ENCODE peak calls at places on chromosomes 5 and 9, in six cellular contexts. F is GM06990, W is Panc1, E is NT2/D1, D is IMR-90, L is endodermal cell. R is an unnamed sample.

GRCh38 chr5:45639038-45639437 is 57.1 kb downstream of the HCN1 start:
- DNase-seq in F (no peak), W (no peak), E (no peak), D (no peak), L (no peak), R (no peak)

GRCh38 chr9:8365029-8365428 is 565.5 kb upstream of the DMAC1 start:
- DNase-seq in F (no peak), W (no peak), E (no peak), D (peak; percentile 76), L (no peak), R (no peak)

GRCh38 chr5:174086751-174087150 is 41.2 kb downstream of the NSG2 start:
- DNase-seq in F (no peak), W (no peak), E (no peak), D (no peak), L (no peak), R (no peak)

GRCh38 chr9:90773593-90773992 is 28.0 kb upstream of the SYK start:
- DNase-seq in F (no peak), W (no peak), E (no peak), D (no peak), L (no peak), R (no peak)

GRCh38 chr5:36928947-36929346 is 52.4 kb downstream of the NIPBL start:
- DNase-seq in F (no peak), W (no peak), E (no peak), D (peak; percentile 86), L (no peak), R (no peak)

GRCh38 chr5:55062039-55062779 is 38.2 kb downstream of the GZMK start:
- DNase-seq in F (peak; percentile 0), W (no peak), E (no peak), D (no peak), L (no peak), R (no peak)

GRCh38 chr9:99235874-99236627 is 14.0 kb downstream of the SEC61B start:
- DNase-seq in F (peak; percentile 56), W (no peak), E (no peak), D (no peak), L (no peak), R (no peak)

GRCh38 chr5:173618927-173619519 is 2.6 kb upstream of the BOD1 start:
- DNase-seq in F (no peak), W (peak; percentile 61), E (peak; percentile 32), D (peak; percentile 58), L (peak; percentile 68), R (no peak)

GRCh38 chr9:125654121-125654520 is 52.9 kb downstream of the MAPKAP1 start:
- DNase-seq in F (no peak), W (no peak), E (peak; percentile 82), D (no peak), L (no peak), R (no peak)
- H3K4me3 ChIP-seq in F (no peak overlapping the region), W (no peak overlapping the region), E (no peak overlapping the region), D (no peak overlapping the region), L (no peak overlapping the region), R (no peak overlapping the region)

GRCh38 chr5:134120386-134121138 is 6.1 kb downstream of the TCF7 start:
- DNase-seq in F (no peak), W (no peak), E (no peak), D (no peak), L (no peak), R (no peak)

GRCh38 chr5:134119720-134120119 is 5.2 kb downstream of the TCF7 start:
- DNase-seq in F (no peak), W (no peak), E (no peak), D (no peak), L (no peak), R (no peak)

GRCh38 chr5:134124289-134125194 is 10.1 kb downstream of the TCF7 start:
- DNase-seq in F (no peak), W (no peak), E (no peak), D (peak; percentile 69), L (no peak), R (peak; percentile 99)

GRCh38 chr5:134123360-134123759 is 8.9 kb downstream of the TCF7 start:
- DNase-seq in F (no peak), W (no peak), E (no peak), D (no peak), L (no peak), R (no peak)

DNA sequence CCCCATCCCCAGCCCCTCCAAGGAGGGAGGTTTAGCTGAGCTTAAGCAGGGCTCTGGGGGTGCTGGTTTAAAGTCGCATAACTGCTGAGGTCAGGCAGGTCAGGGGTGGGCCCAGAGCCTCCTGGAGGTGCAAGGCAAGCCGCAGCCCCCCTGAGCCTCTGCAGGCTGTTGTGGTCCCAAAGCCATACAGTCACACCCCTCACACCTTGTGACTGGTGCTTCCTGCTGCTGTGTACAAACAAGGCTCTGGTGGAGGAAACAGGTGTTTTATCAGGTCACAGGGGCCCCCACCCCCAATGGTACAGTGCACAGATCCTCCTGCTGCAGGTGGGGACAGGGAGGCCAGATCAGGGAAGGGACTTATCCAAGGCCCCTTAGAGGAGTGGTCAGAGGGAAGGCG is 8.0 kb downstream of the TCF7 start:
- DNase-seq in F (no peak), W (no peak), E (no peak), D (no peak), L (no peak), R (no peak)
- H3K36me3 ChIP-seq in F (peaks cover 9% of the 10 kb centered on the region), W (no peaks in the 10 kb centered on the region), E (peaks cover 46% of the 10 kb centered on the region), D (peaks cover 3% of the 10 kb centered on the region), L (peaks cover 28% of the 10 kb centered on the region), R (peaks cover 28% of the 10 kb centered on the region)

DNA sequence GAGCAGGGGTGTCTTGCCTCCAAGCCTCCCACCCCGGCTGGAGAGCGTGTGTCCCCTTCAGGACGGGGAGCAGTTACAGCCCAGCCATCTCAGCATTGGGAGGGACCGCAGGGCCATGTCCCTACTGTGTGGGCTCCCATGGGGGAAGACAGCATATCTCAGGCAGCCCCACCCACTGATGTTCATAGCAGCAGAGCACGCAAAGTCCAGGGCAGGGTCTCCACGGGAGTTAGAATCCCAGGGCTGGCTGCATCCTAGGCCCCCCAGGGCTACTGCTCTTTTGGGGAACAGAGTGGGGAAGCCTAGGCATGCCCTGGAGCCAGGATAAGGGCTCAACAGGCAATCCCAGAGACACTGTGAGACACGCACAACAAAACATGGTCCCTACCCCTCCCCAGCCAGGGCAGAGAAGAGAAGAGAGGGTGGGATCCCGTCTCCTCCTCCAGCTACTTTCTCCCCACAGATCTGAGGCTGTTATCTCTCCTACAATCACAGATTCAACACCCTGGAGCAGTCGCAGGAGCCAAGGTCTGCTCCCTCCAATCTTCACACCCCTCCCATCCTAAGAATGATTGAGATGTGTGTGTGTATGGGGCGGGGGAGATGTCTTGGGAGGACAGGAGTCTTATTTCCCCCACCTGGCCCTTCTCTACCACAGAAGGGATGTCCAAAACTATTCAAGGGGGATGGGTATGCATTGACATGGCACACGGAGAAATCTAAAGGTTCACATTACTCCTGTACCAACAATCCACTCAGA is 3.4 kb downstream of the CNTFR start:
- DNase-seq in F (no peak), W (no peak), E (no peak), D (no peak), L (no peak), R (no peak)
- H3K4me3 ChIP-seq in F (no peak overlapping the region), W (no peak overlapping the region), E (no peak overlapping the region), D (no peak overlapping the region), L (no peak overlapping the region), R (no peak overlapping the region)

GRCh38 chr9:33132249-33132772 is 34.8 kb downstream of the B4GALT1 start:
- DNase-seq in F (no peak), W (peak; percentile 20), E (no peak), D (peak; percentile 90), L (no peak), R (peak; percentile 61)
- H3K36me3 ChIP-seq in F (peaks cover 14% of the 10 kb centered on the region), W (no peaks in the 10 kb centered on the region), E (peaks cover 68% of the 10 kb centered on the region), D (peaks cover 38% of the 10 kb centered on the region), L (peaks cover 42% of the 10 kb centered on the region), R (peaks cover 54% of the 10 kb centered on the region)

DNA sequence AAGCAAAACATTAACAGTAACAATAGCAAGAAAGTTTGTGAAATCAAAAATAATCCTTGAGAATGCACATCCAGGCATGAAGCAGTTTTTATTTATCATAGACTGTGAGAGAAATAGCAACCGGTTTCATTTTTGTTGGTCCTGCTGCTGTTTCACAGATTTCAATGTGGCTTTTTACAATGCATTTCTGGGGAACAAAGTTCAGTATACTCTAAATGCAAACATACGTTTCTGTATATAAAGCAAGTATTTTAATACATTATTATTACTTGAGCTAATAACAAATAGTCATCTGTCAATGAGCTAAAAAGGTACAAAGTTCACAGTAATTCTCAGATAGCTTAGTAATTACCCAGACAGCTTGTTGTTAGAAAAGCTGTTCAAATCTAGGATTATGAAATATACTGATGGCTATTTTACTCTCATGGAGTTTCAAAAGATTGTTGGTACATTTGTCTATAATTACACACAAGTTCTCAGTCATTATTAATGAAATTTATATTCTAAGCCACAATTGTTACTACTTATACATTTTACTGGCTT is 50.8 kb downstream of the PBX3 start:
- DNase-seq in F (no peak), W (no peak), E (no peak), D (no peak), L (no peak), R (no peak)
- H3K4me3 ChIP-seq in F (no peak overlapping the region), W (no peak overlapping the region), E (no peak overlapping the region), D (no peak overlapping the region), L (no peak overlapping the region), R (no peak overlapping the region)